ENCODE peak calls at places on chromosomes 1 and 21, in eight cellular contexts. Q is CD8-positive, alpha-beta T cell; K is HFFc6; C is stimulated activated naive CD8-positive, alpha-beta T cell treated with anti-CD3 and anti-CD28 coated beads, Interleukin-15, amount 100 ng/mL, for 72 hours; R is H54; Z is activated B cell treated with CpG ODN at 0.5 μM for 24 hours; H is GM04504; F is lower lobe of right lung. U is an unnamed sample.

GRCh38 chr1:162400790-162401189 is 11.1 kb downstream of the SH2D1B start:
- DNase-seq in F (no peak), K (no peak), H (no peak), R (no peak), Z (no peak), Q (no peak), C (no peak), U (no peak)

GRCh38 chr1:47211796-47212269 is 20.2 kb downstream of the TAL1 start:
- DNase-seq in Q (no peak), C (no peak), R (no peak), H (no peak), F (no peak), K (no peak), Z (no peak), U (no peak)

GRCh38 chr1:219312967-219313366 is 139.3 kb downstream of the LYPLAL1 start:
- DNase-seq in F (no peak), H (no peak), Z (no peak), K (peak; percentile 66), Q (no peak), C (no peak), R (peak; percentile 35), U (no peak)

GRCh38 chr1:20109223-20109856 is 10.0 kb downstream of the PLA2G2D start:
- DNase-seq in Q (no peak), K (no peak), Z (no peak), R (no peak), C (no peak), H (no peak), F (no peak), U (no peak)

GRCh38 chr1:28510350-28511223 is 4.7 kb downstream of the RCC1 start:
- DNase-seq in H (no peak), K (peak; percentile 36), Q (no peak), C (peak; percentile 13), Z (no peak), F (no peak), R (no peak), U (peak; percentile 57)

GRCh38 chr1:234756066-234756783 is 146.2 kb upstream of the IRF2BP2 start:
- DNase-seq in Q (no peak), F (no peak), Z (no peak), K (no peak), R (no peak), C (no peak), H (no peak), U (no peak)

GRCh38 chr21:25911730-25912401 is 177.1 kb downstream of the GABPA start:
- DNase-seq in R (no peak), Q (no peak), C (no peak), F (no peak), Z (no peak), K (no peak), H (no peak), U (no peak)

GRCh38 chr21:43354666-43355065 is 72.3 kb downstream of the SIK1 start:
- DNase-seq in R (no peak), Z (no peak), C (no peak), Q (no peak), F (no peak), K (no peak), H (no peak), U (no peak)

GRCh38 chr1:156870734-156871133 is 10.1 kb downstream of the NTRK1 start:
- DNase-seq in C (no peak), Q (no peak), K (peak; percentile 89), H (peak; percentile 49), R (peak; percentile 95), Z (no peak), F (no peak), U (no peak)

GRCh38 chr1:11806307-11806936 is 431 bp downstream of the CLCN6 start:
- DNase-seq in R (no peak), F (no peak), Z (no peak), H (no peak), C (no peak), K (peak; percentile 49), Q (no peak), U (no peak)

GRCh38 chr1:147292012-147292411 is 49.5 kb downstream of the CHD1L start:
- DNase-seq in R (peak; percentile 10), Q (no peak), K (peak; percentile 82), Z (no peak), C (no peak), F (no peak), H (peak; percentile 60), U (no peak)

GRCh38 chr1:200311256-200311655 is 98.6 kb downstream of the ZNF281 start:
- DNase-seq in R (no peak), K (peak; percentile 39), C (no peak), Z (no peak), F (no peak), H (no peak), Q (no peak), U (no peak)

U was measured in activated CD4-positive, alpha-beta T cell treated with anti-CD3 and anti-CD28 coated beads, Interleukin-2, amount 50 U/mL, for 24 hours.